ENCODE peak calls at places on chromosomes 16 and 17, in seven cellular contexts. One of them, this sample, is unnamed.

GRCh38 chr17:48500435-48501426 is 30.1 kb downstream of the HOXB1 start:
- DNase-seq in kidney: no peak
- DNase-seq in fibroblast of the aortic adventitia: peak; percentile 68
- DNase-seq in mucosa of descending colon: peak; percentile 31
- DNase-seq in A549: no peak
- DNase-seq in stomach: no peak
- DNase-seq in neural progenitor cell: no peak
- DNase-seq in this sample: peak; percentile 50

GRCh38 chr16:28063611-28064061 is at the start of gene GSG1L:
- DNase-seq in kidney: no peak
- DNase-seq in fibroblast of the aortic adventitia: no peak
- DNase-seq in mucosa of descending colon: no peak
- DNase-seq in A549: no peak
- DNase-seq in stomach: no peak
- DNase-seq in neural progenitor cell: peak; percentile 67
- DNase-seq in this sample: no peak

GRCh38 chr17:60554377-60554788 is 28.3 kb upstream of the APPBP2 start:
- DNase-seq in kidney: no peak
- DNase-seq in fibroblast of the aortic adventitia: peak; percentile 98
- DNase-seq in mucosa of descending colon: no peak
- DNase-seq in A549: no peak
- DNase-seq in stomach: peak; percentile 66
- DNase-seq in neural progenitor cell: no peak
- DNase-seq in this sample: peak; percentile 98

GRCh38 chr17:10036511-10037061 is 131.5 kb upstream of the RCVRN start:
- DNase-seq in kidney: peak; percentile 66
- DNase-seq in fibroblast of the aortic adventitia: no peak
- DNase-seq in mucosa of descending colon: peak; percentile 32
- DNase-seq in A549: no peak
- DNase-seq in stomach: no peak
- DNase-seq in neural progenitor cell: no peak
- DNase-seq in this sample: no peak

GRCh38 chr17:78709119-78709681 is 72.9 kb downstream of the CYTH1 start:
- DNase-seq in kidney: no peak
- DNase-seq in fibroblast of the aortic adventitia: no peak
- DNase-seq in mucosa of descending colon: no peak
- DNase-seq in A549: no peak
- DNase-seq in stomach: peak; percentile 21
- DNase-seq in neural progenitor cell: no peak
- DNase-seq in this sample: no peak

GRCh38 chr17:40857535-40857934 is 9.5 kb downstream of the KRT12 start:
- DNase-seq in kidney: no peak
- DNase-seq in fibroblast of the aortic adventitia: peak; percentile 74
- DNase-seq in mucosa of descending colon: no peak
- DNase-seq in A549: no peak
- DNase-seq in stomach: no peak
- DNase-seq in neural progenitor cell: no peak
- DNase-seq in this sample: peak; percentile 22

GRCh38 chr16:31132979-31133599 is 2.4 kb downstream of the PRSS8 start:
- DNase-seq in kidney: no peak
- DNase-seq in fibroblast of the aortic adventitia: no peak
- DNase-seq in mucosa of descending colon: no peak
- DNase-seq in A549: no peak
- DNase-seq in stomach: no peak
- DNase-seq in neural progenitor cell: no peak
- DNase-seq in this sample: no peak

GRCh38 chr16:81632392-81633146 is 146.5 kb upstream of the PLCG2 start:
- DNase-seq in kidney: peak; percentile 61
- DNase-seq in fibroblast of the aortic adventitia: no peak
- DNase-seq in mucosa of descending colon: peak; percentile 59
- DNase-seq in A549: peak; percentile 60
- DNase-seq in stomach: peak; percentile 49
- DNase-seq in neural progenitor cell: no peak
- DNase-seq in this sample: peak; percentile 28

GRCh38 chr17:72342061-72342460 is 221.2 kb downstream of the SOX9 start:
- DNase-seq in kidney: no peak
- DNase-seq in fibroblast of the aortic adventitia: no peak
- DNase-seq in mucosa of descending colon: no peak
- DNase-seq in A549: no peak
- DNase-seq in stomach: no peak
- DNase-seq in neural progenitor cell: no peak
- DNase-seq in this sample: no peak

GRCh38 chr16:81697321-81697885 is 81.7 kb upstream of the PLCG2 start:
- DNase-seq in kidney: peak; percentile 74
- DNase-seq in fibroblast of the aortic adventitia: peak; percentile 43
- DNase-seq in mucosa of descending colon: peak; percentile 75
- DNase-seq in A549: peak; percentile 59
- DNase-seq in stomach: peak; percentile 65
- DNase-seq in neural progenitor cell: peak; percentile 65
- DNase-seq in this sample: peak; percentile 61

GRCh38 chr17:47611372-47612350 is 38.1 kb upstream of the KPNB1 start:
- DNase-seq in kidney: no peak
- DNase-seq in fibroblast of the aortic adventitia: no peak
- DNase-seq in mucosa of descending colon: no peak
- DNase-seq in A549: no peak
- DNase-seq in stomach: no peak
- DNase-seq in neural progenitor cell: no peak
- DNase-seq in this sample: peak; percentile 9

GRCh38 chr16:29147710-29148425 is 163.0 kb downstream of the LAT start:
- DNase-seq in kidney: peak; percentile 77
- DNase-seq in fibroblast of the aortic adventitia: no peak
- DNase-seq in mucosa of descending colon: no peak
- DNase-seq in A549: no peak
- DNase-seq in stomach: no peak
- DNase-seq in neural progenitor cell: no peak
- DNase-seq in this sample: no peak

GRCh38 chr16:57306676-57307341 is 22.3 kb upstream of the PLLP start:
- DNase-seq in kidney: no peak
- DNase-seq in fibroblast of the aortic adventitia: no peak
- DNase-seq in mucosa of descending colon: no peak
- DNase-seq in A549: no peak
- DNase-seq in stomach: peak; percentile 17
- DNase-seq in neural progenitor cell: no peak
- DNase-seq in this sample: no peak

GRCh38 chr16:70438325-70438982 is 446 bp downstream of the ST3GAL2 start:
- DNase-seq in kidney: peak; percentile 85
- DNase-seq in fibroblast of the aortic adventitia: no peak
- DNase-seq in mucosa of descending colon: peak; percentile 27
- DNase-seq in A549: no peak
- DNase-seq in stomach: no peak
- DNase-seq in neural progenitor cell: no peak
- DNase-seq in this sample: no peak

GRCh38 chr16:47058295-47059086 is 85.0 kb upstream of the DNAJA2 start:
- DNase-seq in kidney: peak; percentile 15
- DNase-seq in fibroblast of the aortic adventitia: no peak
- DNase-seq in mucosa of descending colon: peak; percentile 92
- DNase-seq in A549: no peak
- DNase-seq in stomach: no peak
- DNase-seq in neural progenitor cell: no peak
- DNase-seq in this sample: peak; percentile 41

GRCh38 chr16:2090819-2091721 is 43.3 kb downstream of the TSC2 start:
- DNase-seq in kidney: peak; percentile 95
- DNase-seq in fibroblast of the aortic adventitia: no peak
- DNase-seq in mucosa of descending colon: peak; percentile 92
- DNase-seq in A549: no peak
- DNase-seq in stomach: peak; percentile 94
- DNase-seq in neural progenitor cell: peak; percentile 96
- DNase-seq in this sample: peak; percentile 25

GRCh38 chr16:2092866-2093265 is 42.8 kb downstream of the PKD1 start:
- DNase-seq in kidney: no peak
- DNase-seq in fibroblast of the aortic adventitia: no peak
- DNase-seq in mucosa of descending colon: no peak
- DNase-seq in A549: no peak
- DNase-seq in stomach: no peak
- DNase-seq in neural progenitor cell: no peak
- DNase-seq in this sample: no peak

GRCh38 chr16:2093793-2094192 is 41.9 kb downstream of the PKD1 start:
- DNase-seq in kidney: no peak
- DNase-seq in fibroblast of the aortic adventitia: no peak
- DNase-seq in mucosa of descending colon: no peak
- DNase-seq in A549: no peak
- DNase-seq in stomach: no peak
- DNase-seq in neural progenitor cell: no peak
- DNase-seq in this sample: no peak

GRCh38 chr16:2090481-2090797 is 42.7 kb downstream of the TSC2 start:
- DNase-seq in kidney: no peak
- DNase-seq in fibroblast of the aortic adventitia: no peak
- DNase-seq in mucosa of descending colon: no peak
- DNase-seq in A549: no peak
- DNase-seq in stomach: peak; percentile 57
- DNase-seq in neural progenitor cell: no peak
- DNase-seq in this sample: no peak

GRCh38 chr16:2091722-2092620 is 43.7 kb downstream of the PKD1 start:
- DNase-seq in kidney: no peak
- DNase-seq in fibroblast of the aortic adventitia: no peak
- DNase-seq in mucosa of descending colon: peak; percentile 80
- DNase-seq in A549: no peak
- DNase-seq in stomach: peak; percentile 55
- DNase-seq in neural progenitor cell: peak; percentile 40
- DNase-seq in this sample: no peak
- H3K4me3 ChIP-seq in kidney: no peak overlapping the region
- H3K4me3 ChIP-seq in fibroblast of the aortic adventitia: no peak overlapping the region
- H3K4me3 ChIP-seq in mucosa of descending colon: peak overlapping the region; percentile 11
- H3K4me3 ChIP-seq in A549: no peak overlapping the region
- H3K4me3 ChIP-seq in stomach: peak overlapping the region; percentile 18
- H3K4me3 ChIP-seq in neural progenitor cell: peak overlapping the region; percentile 48
- H3K4me3 ChIP-seq in this sample: no peak overlapping the region

GRCh38 chr16:15691046-15691445 is 41.0 kb downstream of the NDE1 start:
- DNase-seq in kidney: no peak
- DNase-seq in fibroblast of the aortic adventitia: no peak
- DNase-seq in mucosa of descending colon: no peak
- DNase-seq in A549: no peak
- DNase-seq in stomach: no peak
- DNase-seq in neural progenitor cell: no peak
- DNase-seq in this sample: no peak

GRCh38 chr16:15690296-15690695 is 40.3 kb downstream of the NDE1 start:
- DNase-seq in kidney: no peak
- DNase-seq in fibroblast of the aortic adventitia: no peak
- DNase-seq in mucosa of descending colon: no peak
- DNase-seq in A549: no peak
- DNase-seq in stomach: no peak
- DNase-seq in neural progenitor cell: no peak
- DNase-seq in this sample: no peak

GRCh38 chr16:15686287-15686686 is 36.2 kb downstream of the NDE1 start:
- DNase-seq in kidney: no peak
- DNase-seq in fibroblast of the aortic adventitia: no peak
- DNase-seq in mucosa of descending colon: no peak
- DNase-seq in A549: no peak
- DNase-seq in stomach: no peak
- DNase-seq in neural progenitor cell: no peak
- DNase-seq in this sample: no peak

GRCh38 chr16:15694499-15694898 is 44.5 kb downstream of the NDE1 start:
- DNase-seq in kidney: no peak
- DNase-seq in fibroblast of the aortic adventitia: no peak
- DNase-seq in mucosa of descending colon: no peak
- DNase-seq in A549: no peak
- DNase-seq in stomach: no peak
- DNase-seq in neural progenitor cell: no peak
- DNase-seq in this sample: peak; percentile 17

DNA sequence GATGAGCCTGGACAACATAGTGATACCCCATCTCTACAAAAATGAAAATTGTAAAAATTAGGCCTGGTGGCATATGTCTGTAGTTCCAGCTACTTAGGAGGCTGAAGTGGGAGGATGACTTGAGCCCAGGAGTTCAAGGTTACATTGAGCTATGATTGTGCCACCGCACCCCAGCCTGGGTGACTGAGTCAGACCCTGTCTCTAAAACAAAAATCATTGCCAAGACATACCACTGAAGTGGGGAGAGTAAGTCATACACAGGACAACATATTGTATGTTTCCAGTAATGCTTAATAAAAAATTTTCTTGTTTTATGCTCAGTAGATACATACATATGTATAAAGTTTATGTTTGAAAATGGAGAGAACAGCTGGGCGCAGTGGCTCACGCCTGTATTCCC is 39.2 kb downstream of the NDE1 start:
- DNase-seq in kidney: no peak
- DNase-seq in fibroblast of the aortic adventitia: no peak
- DNase-seq in mucosa of descending colon: no peak
- DNase-seq in A549: no peak
- DNase-seq in stomach: no peak
- DNase-seq in neural progenitor cell: no peak
- DNase-seq in this sample: peak; percentile 70
- TF ChIP-seq CTCF in kidney: no peak
- TF ChIP-seq CTCF in fibroblast of the aortic adventitia: no peak
- TF ChIP-seq CTCF in mucosa of descending colon: no peak
- TF ChIP-seq CTCF in A549: no peak
- TF ChIP-seq CTCF in stomach: no peak
- TF ChIP-seq CTCF in neural progenitor cell: no peak
- TF ChIP-seq CTCF in this sample: no peak

GRCh38 chr16:66435896-66436295 is 8.8 kb downstream of the BEAN1 start:
- DNase-seq in kidney: no peak
- DNase-seq in fibroblast of the aortic adventitia: no peak
- DNase-seq in mucosa of descending colon: no peak
- DNase-seq in A549: no peak
- DNase-seq in stomach: no peak
- DNase-seq in neural progenitor cell: no peak
- DNase-seq in this sample: no peak

GRCh38 chr16:66437391-66437945 is 10.4 kb downstream of the BEAN1 start:
- DNase-seq in kidney: no peak
- DNase-seq in fibroblast of the aortic adventitia: no peak
- DNase-seq in mucosa of descending colon: no peak
- DNase-seq in A549: no peak
- DNase-seq in stomach: no peak
- DNase-seq in neural progenitor cell: no peak
- DNase-seq in this sample: no peak

GRCh38 chr16:66432429-66432828 is 5.3 kb downstream of the BEAN1 start:
- DNase-seq in kidney: no peak
- DNase-seq in fibroblast of the aortic adventitia: no peak
- DNase-seq in mucosa of descending colon: no peak
- DNase-seq in A549: no peak
- DNase-seq in stomach: no peak
- DNase-seq in neural progenitor cell: no peak
- DNase-seq in this sample: no peak

GRCh38 chr16:66431760-66432159 is 4.7 kb downstream of the BEAN1 start:
- DNase-seq in kidney: no peak
- DNase-seq in fibroblast of the aortic adventitia: no peak
- DNase-seq in mucosa of descending colon: no peak
- DNase-seq in A549: no peak
- DNase-seq in stomach: no peak
- DNase-seq in neural progenitor cell: no peak
- DNase-seq in this sample: no peak

GRCh38 chr16:66434619-66435430 is 7.7 kb downstream of the BEAN1 start:
- DNase-seq in kidney: no peak
- DNase-seq in fibroblast of the aortic adventitia: no peak
- DNase-seq in mucosa of descending colon: no peak
- DNase-seq in A549: no peak
- DNase-seq in stomach: no peak
- DNase-seq in neural progenitor cell: no peak
- DNase-seq in this sample: no peak
- H3K4me3 ChIP-seq in kidney: no peak overlapping the region
- H3K4me3 ChIP-seq in fibroblast of the aortic adventitia: no peak overlapping the region
- H3K4me3 ChIP-seq in mucosa of descending colon: no peak overlapping the region
- H3K4me3 ChIP-seq in A549: no peak overlapping the region
- H3K4me3 ChIP-seq in stomach: no peak overlapping the region
- H3K4me3 ChIP-seq in neural progenitor cell: no peak overlapping the region
- H3K4me3 ChIP-seq in this sample: no peak overlapping the region

GRCh38 chr16:9114842-9115241 is 23.4 kb downstream of the HAPSTR1 start:
- DNase-seq in kidney: no peak
- DNase-seq in fibroblast of the aortic adventitia: no peak
- DNase-seq in mucosa of descending colon: no peak
- DNase-seq in A549: no peak
- DNase-seq in stomach: no peak
- DNase-seq in neural progenitor cell: no peak
- DNase-seq in this sample: no peak
- TF ChIP-seq CTCF in kidney: no peak
- TF ChIP-seq CTCF in fibroblast of the aortic adventitia: no peak
- TF ChIP-seq CTCF in mucosa of descending colon: no peak
- TF ChIP-seq CTCF in A549: no peak
- TF ChIP-seq CTCF in stomach: no peak
- TF ChIP-seq CTCF in neural progenitor cell: no peak
- TF ChIP-seq CTCF in this sample: no peak